ENCODE peak calls at places on chromosomes 16 and 17, in five cellular contexts. L is breast epithelium; V is bronchial epithelial cell; M is CD4-positive, alpha-beta T cell; K is colonic mucosa. R is an unnamed sample.

GRCh38 chr16:89330177-89330856 is 112.8 kb downstream of the ZNF778 start:
- DNase-seq in K (no peak), L (no peak), M (peak; percentile 51), V (peak; percentile 81), R (no peak)

GRCh38 chr17:45135978-45136791 is 698 bp downstream of the ACBD4 start:
- DNase-seq in V (no peak), L (no peak), K (no peak), M (no peak), R (no peak)

GRCh38 chr17:57485566-57485865 is 229.2 kb downstream of the MSI2 start:
- DNase-seq in K (no peak), M (no peak), L (no peak), V (no peak), R (no peak)

GRCh38 chr16:14378684-14379467 is 251.2 kb downstream of the PARN start:
- DNase-seq in L (no peak), M (no peak), V (peak; percentile 93), K (no peak), R (no peak)

GRCh38 chr17:66637491-66637890 is 197.4 kb upstream of the CACNG5 start:
- DNase-seq in V (peak; percentile 90), L (no peak), M (no peak), K (no peak), R (no peak)

GRCh38 chr17:8922451-8922850 is 43.1 kb downstream of the PIK3R5 start:
- DNase-seq in L (no peak), M (no peak), K (no peak), V (peak; percentile 92), R (no peak)

GRCh38 chr16:64545769-64546168 is 576.1 kb downstream of the CDH11 start:
- DNase-seq in V (peak; percentile 93), K (no peak), L (no peak), M (no peak), R (no peak)

GRCh38 chr17:2926019-2926650 is 129.9 kb downstream of the RAP1GAP2 start:
- DNase-seq in L (peak; percentile 73), V (peak; percentile 95), K (no peak), M (no peak), R (no peak)

GRCh38 chr16:82156761-82157654 is 13.0 kb downstream of the MPHOSPH6 start:
- DNase-seq in M (no peak), V (peak; percentile 16), L (no peak), K (no peak), R (no peak)

GRCh38 chr16:66653581-66654350 is 42.8 kb downstream of the CMTM4 start:
- DNase-seq in L (no peak), M (no peak), K (no peak), V (peak; percentile 28), R (no peak)

GRCh38 chr16:47019563-47019962 is 46.1 kb upstream of the DNAJA2 start:
- DNase-seq in L (no peak), M (no peak), V (peak; percentile 25), K (no peak), R (no peak)

GRCh38 chr17:50967795-50968194 is 101.6 kb upstream of the TOB1 start:
- DNase-seq in V (no peak), K (no peak), L (no peak), M (no peak), R (no peak)

GRCh38 chr17:17737938-17738894 is 57.0 kb downstream of the RAI1 start:
- DNase-seq in M (no peak), V (peak; percentile 50), K (peak; percentile 80), L (peak; percentile 67), R (no peak)

GRCh38 chr16:10031955-10032354 is 150.3 kb downstream of the GRIN2A start:
- DNase-seq in L (no peak), M (no peak), V (no peak), K (no peak), R (no peak)

GRCh38 chr16:10028644-10029043 is 153.6 kb downstream of the GRIN2A start:
- DNase-seq in V (no peak), L (no peak), M (no peak), K (no peak), R (no peak)

GRCh38 chr16:10033561-10033960 is 148.7 kb downstream of the GRIN2A start:
- DNase-seq in K (no peak), M (no peak), V (no peak), L (no peak), R (no peak)

GRCh38 chr16:10027553-10027952 is 154.7 kb downstream of the GRIN2A start:
- DNase-seq in M (no peak), L (no peak), K (no peak), V (no peak), R (no peak)

GRCh38 chr16:10031473-10031872 is 150.8 kb downstream of the GRIN2A start:
- DNase-seq in L (no peak), V (no peak), M (no peak), K (no peak), R (no peak)
- TF ChIP-seq CTCF in L (no peak), V (no peak), M (no peak), K (no peak), R (no peak)

GRCh38 chr17:46874906-46875305 is 23.5 kb downstream of the WNT9B start:
- DNase-seq in M (no peak), K (no peak), V (no peak), L (no peak), R (no peak)

GRCh38 chr17:46876926-46877325 is 25.5 kb downstream of the WNT9B start:
- DNase-seq in M (no peak), L (no peak), K (no peak), V (no peak), R (no peak)

GRCh38 chr17:46877466-46877865 is 26.1 kb downstream of the WNT9B start:
- DNase-seq in K (no peak), V (no peak), M (no peak), L (no peak), R (no peak)

GRCh38 chr17:46875849-46876352 is 24.5 kb downstream of the WNT9B start:
- DNase-seq in M (no peak), K (no peak), V (no peak), L (no peak), R (no peak)

GRCh38 chr17:46876353-46876887 is 25.0 kb downstream of the WNT9B start:
- DNase-seq in V (peak; percentile 38), K (peak; percentile 68), M (no peak), L (no peak), R (no peak)
- TF ChIP-seq CTCF in V (peak; percentile 86), K (peak; percentile 53), M (no peak), L (no peak), R (peak; percentile 25)

GRCh38 chr17:31408586-31408985 is 17.1 kb downstream of the RAB11FIP4 start:
- DNase-seq in K (no peak), L (no peak), V (no peak), M (no peak), R (no peak)

GRCh38 chr17:31401456-31402254 is 10.2 kb downstream of the RAB11FIP4 start:
- DNase-seq in M (no peak), L (no peak), K (no peak), V (no peak), R (no peak)

GRCh38 chr17:31400481-31400950 is 9.0 kb downstream of the RAB11FIP4 start:
- DNase-seq in V (no peak), M (no peak), K (no peak), L (no peak), R (no peak)

GRCh38 chr17:31404028-31404949 is 12.8 kb downstream of the RAB11FIP4 start:
- DNase-seq in V (peak; percentile 20), K (no peak), L (no peak), M (no peak), R (no peak)

GRCh38 chr17:31405941-31406371 is 14.5 kb downstream of the RAB11FIP4 start:
- DNase-seq in L (no peak), M (no peak), K (no peak), V (no peak), R (no peak)
- TF ChIP-seq CTCF in L (no peak), M (no peak), K (no peak), V (no peak), R (no peak)

DNA sequence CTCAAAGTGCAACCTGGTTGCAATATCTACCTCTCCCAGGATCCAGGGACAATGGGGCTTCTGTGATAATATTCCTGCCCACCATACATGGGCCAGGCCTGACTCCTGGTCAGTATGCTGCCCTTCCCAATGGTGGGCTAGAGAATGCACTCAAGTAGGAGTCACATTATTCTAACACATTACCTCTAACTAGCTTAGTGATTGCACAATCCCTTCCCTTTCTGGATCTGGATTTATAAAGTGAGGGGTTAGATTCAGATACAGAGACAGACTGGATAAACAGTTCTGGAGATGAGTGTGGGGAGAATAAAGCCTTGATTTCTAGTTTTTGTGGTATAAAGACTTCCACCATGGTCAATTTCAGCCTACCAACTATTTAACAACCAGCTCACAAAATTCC is 33.0 kb downstream of the LYRM1 start:
- DNase-seq in V (no peak), K (no peak), M (no peak), L (no peak), R (no peak)
- TF ChIP-seq CTCF in V (no peak), K (no peak), M (no peak), L (no peak), R (no peak)

DNA sequence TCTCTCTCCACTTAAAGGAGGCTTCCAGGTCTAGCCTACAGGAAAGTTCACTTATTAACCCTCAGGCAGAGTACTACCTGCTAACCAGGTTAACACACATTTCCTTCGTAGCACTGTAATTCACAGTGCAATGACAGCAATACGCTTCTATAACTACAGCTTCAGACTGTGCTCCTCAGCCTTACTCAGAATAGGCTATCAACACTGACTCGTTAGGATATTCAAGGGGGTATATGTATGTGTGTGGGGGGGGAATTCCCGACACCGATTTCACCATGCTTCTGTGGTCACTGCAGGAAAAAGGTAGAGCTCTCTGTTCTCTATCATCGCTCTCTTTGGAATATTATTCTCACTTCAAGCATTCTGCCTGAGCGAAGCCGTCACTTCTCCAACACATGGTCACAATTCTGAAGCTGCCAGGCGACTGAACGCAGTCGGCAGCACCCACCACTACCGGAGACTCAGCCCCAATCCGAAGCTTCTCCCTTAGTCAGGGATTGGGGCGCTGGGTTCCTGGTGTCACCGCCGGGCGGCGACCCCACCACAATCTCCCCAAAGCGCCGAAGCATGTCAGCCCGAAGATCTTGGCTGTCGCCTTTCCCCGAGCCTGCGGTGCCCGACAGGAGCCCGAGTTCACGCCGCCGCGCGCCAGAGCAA is 599 bp downstream of the GGA3 start:
- DNase-seq in V (peak; percentile 30), M (no peak), L (no peak), K (no peak), R (no peak)
- TF ChIP-seq CTCF in V (peak; percentile 4), M (no peak), L (no peak), K (no peak), R (peak; percentile 13)

GRCh38 chr16:1941162-1941923 is 1.7 kb downstream of the MSRB1 start:
- DNase-seq in V (no peak), M (no peak), K (peak; percentile 46), L (no peak), R (no peak)
- TF ChIP-seq CTCF in V (no peak), M (no peak), K (no peak), L (no peak), R (peak; percentile 11)

DNA sequence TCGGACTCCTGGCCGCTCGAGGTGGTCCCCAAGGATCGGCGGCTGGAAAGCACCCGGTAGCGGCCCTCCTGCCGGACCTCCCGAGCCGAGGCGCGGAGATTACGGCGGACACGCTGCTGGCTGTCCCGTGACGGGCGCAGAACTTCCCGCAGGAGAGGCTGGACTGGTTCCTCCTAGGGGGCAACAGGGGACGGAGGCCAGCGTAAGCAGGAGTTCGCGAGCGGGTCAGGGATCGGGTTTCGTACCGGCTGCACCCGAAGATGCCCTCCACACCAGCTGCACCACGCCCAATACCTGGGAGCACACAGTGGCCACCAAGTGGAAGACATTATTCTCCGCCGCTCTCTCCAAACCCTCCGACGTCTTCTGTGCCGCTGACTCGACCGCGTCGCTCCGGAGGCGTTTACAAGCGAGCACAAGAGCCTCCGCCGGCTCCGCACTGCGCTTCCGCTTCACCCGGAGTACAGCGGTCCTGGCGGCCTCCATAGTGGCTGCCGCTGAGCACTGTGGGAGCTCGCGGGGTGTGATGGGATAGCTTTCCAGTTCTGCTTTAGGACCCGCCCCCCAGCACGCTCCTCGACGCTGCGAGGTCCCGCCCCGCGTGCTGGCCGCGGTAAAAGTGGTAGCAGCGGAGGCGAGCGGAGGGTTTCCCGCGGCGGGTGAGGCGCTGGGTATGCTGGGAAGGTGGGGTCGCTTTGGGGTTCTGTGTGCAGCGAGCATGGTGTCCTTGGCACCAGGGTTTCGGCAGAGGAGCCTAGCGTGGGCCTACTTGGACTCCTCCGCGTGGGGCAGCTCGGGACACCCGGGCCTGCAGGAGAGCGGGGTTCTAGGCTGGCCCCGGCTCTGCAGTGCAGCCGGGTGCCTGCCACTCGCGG is at the start of the genes PRMT7 and SLC7A6OS:
- DNase-seq in K (peak; percentile 96), M (peak; percentile 91), V (peak; percentile 84), L (peak; percentile 76), R (peak; percentile 69)
- TF ChIP-seq CTCF in K (no peak), M (peak; percentile 14), V (peak; percentile 10), L (no peak), R (no peak)

R was measured in D721Med.